ENCODE peak calls at places on chromosomes 6 and 20, in four cellular contexts. L is H9, R is neuronal stem cell, Z is IMR-90. W is an unnamed sample.

GRCh38 chr6:147738516-147739187 is 230.2 kb downstream of the SAMD5 start:
- DNase-seq in L (no peak), R (no peak), Z (peak; percentile 27), W (no peak)

GRCh38 chr20:8389381-8390368 is 257.6 kb downstream of the PLCB1 start:
- DNase-seq in L (no peak), R (no peak), Z (peak; percentile 59), W (peak; percentile 53)

GRCh38 chr20:22716824-22717351 is 132.5 kb upstream of the FOXA2 start:
- DNase-seq in L (no peak), R (no peak), Z (peak; percentile 7), W (peak; percentile 47)

GRCh38 chr6:106510090-106510970 is 119.0 kb downstream of the RTN4IP1 start:
- DNase-seq in L (peak; percentile 64), R (peak; percentile 31), Z (no peak), W (peak; percentile 57)

GRCh38 chr20:63626424-63627128 is at the start of gene GMEB2:
- DNase-seq in L (peak; percentile 76), R (no peak), Z (no peak), W (no peak)

GRCh38 chr6:150915868-150916267 is 50.4 kb downstream of the MTHFD1L start:
- DNase-seq in L (no peak), R (no peak), Z (no peak), W (peak; percentile 33)

GRCh38 chr20:19497064-19497463 is 261.0 kb upstream of the RIN2 start:
- DNase-seq in L (no peak), R (no peak), Z (peak; percentile 6), W (peak; percentile 18)

GRCh38 chr20:4740774-4741431 is 19.2 kb downstream of the PRND start:
- DNase-seq in L (peak; percentile 84), R (peak; percentile 64), Z (peak; percentile 38), W (peak; percentile 50)

DNA sequence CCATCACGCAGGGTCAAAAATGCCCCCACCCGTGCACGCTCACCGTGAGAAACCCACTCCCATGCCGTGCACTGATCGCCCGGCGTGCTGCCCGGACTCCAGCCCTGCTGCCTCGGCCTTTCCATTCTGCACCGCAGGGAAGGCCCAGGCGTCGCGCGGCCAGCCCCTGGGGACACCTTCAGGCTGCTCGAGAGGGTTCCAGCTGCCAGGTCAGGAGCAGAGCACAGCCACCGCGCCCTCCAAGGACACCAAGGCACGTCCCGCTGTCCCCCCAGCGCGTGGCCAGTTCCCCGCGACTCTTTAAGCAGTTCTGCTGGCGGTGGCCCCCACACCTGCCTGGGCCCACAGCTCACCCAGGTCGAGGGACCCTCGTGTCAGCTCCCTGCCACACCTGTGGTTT is 314.3 kb upstream of the QKI start:
- DNase-seq in L (no peak), R (no peak), Z (no peak), W (no peak)
- H2AK5ac ChIP-seq in L (no peak overlapping the region), R (peak overlapping the region; percentile 88), Z (no peak overlapping the region), W (no peak overlapping the region)

DNA sequence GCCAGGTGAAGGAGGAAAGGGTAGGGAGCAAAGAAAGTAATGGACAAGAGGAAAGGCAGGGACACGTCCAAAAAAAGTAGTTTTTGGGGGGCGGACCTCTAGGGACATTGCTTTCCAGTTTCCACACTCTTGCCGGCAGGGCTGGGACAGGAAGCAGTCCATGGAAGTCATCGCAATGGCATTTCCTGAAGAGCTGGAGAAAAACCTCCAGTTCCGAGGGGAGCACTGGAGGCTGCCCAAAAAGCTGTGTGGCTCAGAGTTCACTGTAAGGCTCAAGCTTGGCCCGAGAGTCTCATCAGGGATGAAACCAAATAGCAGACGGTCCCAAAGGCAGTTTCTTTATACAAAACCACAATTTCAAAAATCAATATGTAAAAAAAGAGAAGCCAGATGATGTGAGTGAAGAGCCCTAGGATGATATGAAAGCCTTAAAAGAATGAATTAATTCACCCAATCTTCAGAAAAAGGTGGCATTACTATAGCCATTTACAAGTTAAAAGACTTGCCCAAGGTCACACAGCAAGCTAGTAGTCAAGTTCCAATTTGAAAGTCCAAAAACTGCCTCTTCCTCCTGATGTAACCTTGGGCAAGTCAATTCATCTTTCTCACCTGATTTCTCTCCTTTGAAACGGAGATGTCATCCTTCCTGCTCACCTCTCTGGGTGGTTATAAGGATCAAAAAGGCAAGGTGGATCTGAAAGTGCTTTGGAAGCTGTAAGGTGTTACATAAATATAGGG is 9.2 kb downstream of the BCL2L1 start:
- DNase-seq in L (peak; percentile 56), R (no peak), Z (peak; percentile 91), W (peak; percentile 94)
- H3K4me1 ChIP-seq in L (peaks cover 15% of the 10 kb centered on the region), R (peaks cover 14% of the 10 kb centered on the region), Z (peaks cover 28% of the 10 kb centered on the region), W (peaks cover 45% of the 10 kb centered on the region)

DNA sequence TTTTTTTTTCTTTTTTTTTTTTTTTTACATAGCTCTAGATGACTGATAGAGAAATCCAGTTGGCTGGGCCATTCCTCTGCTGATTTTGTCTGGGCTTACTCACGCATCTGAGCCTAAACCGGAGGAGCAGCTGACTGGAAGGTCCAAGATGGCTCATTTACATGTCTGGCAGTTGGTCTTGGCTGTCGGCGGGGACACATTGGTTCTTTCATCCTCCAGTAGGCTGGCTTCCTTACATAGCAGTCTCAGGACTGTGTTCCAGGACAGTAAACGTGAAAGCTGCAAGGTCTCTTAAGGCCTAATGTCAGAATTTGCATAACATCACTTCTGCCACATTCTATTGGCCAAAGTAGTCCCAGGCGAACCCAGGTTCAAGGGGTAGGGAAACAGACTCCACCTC is 87.0 kb downstream of the CDH22 start:
- DNase-seq in L (no peak), R (no peak), Z (no peak), W (no peak)
- H2BK15ac ChIP-seq in L (no peak overlapping the region), R (no peak overlapping the region), Z (no peak overlapping the region), W (no peak overlapping the region)

GRCh38 chr6:129276986-129277385 is 394.0 kb downstream of the LAMA2 start:
- DNase-seq in L (no peak), R (no peak), Z (no peak), W (no peak)

GRCh38 chr6:129281173-129281796 is 398.3 kb downstream of the LAMA2 start:
- DNase-seq in L (no peak), R (no peak), Z (no peak), W (no peak)

GRCh38 chr6:129280719-129281118 is 397.8 kb downstream of the LAMA2 start:
- DNase-seq in L (no peak), R (no peak), Z (no peak), W (no peak)

GRCh38 chr6:129279343-129280104 is 396.6 kb downstream of the LAMA2 start:
- DNase-seq in L (no peak), R (no peak), Z (no peak), W (no peak)

GRCh38 chr6:129276461-129276860 is 393.5 kb downstream of the LAMA2 start:
- DNase-seq in L (no peak), R (no peak), Z (no peak), W (no peak)
- H2AK5ac ChIP-seq in L (no peak overlapping the region), R (no peak overlapping the region), Z (no peak overlapping the region), W (no peak overlapping the region)

GRCh38 chr6:35486005-35486925 is 10.6 kb downstream of the TEAD3 start:
- DNase-seq in L (peak; percentile 92), R (no peak), Z (no peak), W (peak; percentile 60)
- H3K4me1 ChIP-seq in L (peaks cover 13% of the 10 kb centered on the region), R (peaks cover 22% of the 10 kb centered on the region), Z (peaks cover 46% of the 10 kb centered on the region), W (peaks cover 71% of the 10 kb centered on the region)

DNA sequence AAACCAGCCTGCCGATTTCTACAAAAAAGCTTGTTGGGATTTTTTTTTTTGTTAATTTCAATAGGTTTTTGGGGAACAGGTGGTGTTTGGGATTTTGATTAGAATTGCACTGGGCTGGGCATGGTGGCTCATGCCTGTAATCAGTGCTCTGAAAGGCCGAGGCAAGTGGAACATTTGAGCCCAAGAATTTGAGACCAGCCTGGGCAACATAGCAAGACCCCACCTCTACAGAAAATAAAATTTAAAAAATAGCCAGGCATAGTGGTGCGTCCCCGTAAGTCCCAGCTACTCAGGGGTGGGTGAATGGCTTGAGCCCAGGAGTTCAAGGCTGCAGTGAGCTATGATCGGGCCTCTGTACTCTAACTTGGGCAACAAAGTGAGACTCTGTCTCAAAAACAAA is 40.5 kb upstream of the ASF1A start:
- DNase-seq in L (no peak), R (no peak), Z (no peak), W (no peak)
- H2BK15ac ChIP-seq in L (no peak overlapping the region), R (no peak overlapping the region), Z (no peak overlapping the region), W (no peak overlapping the region)

DNA sequence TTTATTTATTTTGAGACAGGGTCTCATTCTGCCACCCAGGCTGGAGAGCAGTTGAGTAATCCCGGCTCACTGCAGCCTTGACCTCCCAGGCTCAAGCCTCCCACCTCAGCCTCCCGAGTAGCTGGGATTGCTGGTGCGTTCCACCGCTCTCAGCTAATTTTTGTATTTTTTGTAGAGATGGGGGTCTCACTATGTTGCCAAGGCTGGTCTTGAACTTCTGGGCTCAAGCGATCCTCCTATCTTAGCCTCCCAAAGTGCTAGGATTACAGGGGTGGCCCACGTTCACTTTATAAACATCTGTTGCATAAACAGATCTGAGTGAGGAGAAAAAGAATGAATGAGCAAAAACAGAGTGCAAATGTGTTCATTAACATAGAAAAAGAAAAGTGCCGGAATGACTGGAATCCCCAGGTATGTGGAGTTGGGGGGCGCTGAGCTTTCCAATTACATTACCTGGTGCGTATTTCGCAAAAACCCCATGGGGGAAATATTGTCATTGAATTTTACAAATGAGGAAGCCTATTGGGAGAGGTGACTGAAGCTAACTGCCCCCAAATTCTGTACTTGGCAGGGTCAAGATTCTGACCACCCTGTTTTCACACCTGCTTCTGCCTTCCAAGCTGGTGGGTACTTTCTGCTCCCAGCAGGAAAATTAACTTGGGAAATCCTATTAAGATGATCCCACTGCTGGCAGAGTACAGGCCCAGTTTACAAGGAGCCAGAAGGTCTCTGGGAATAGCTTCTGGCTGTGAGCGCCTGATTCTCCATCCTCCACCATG is 207.7 kb upstream of the JARID2 start:
- DNase-seq in L (peak; percentile 63), R (no peak), Z (no peak), W (no peak)
- H2AK5ac ChIP-seq in L (no peak overlapping the region), R (no peak overlapping the region), Z (no peak overlapping the region), W (no peak overlapping the region)

DNA sequence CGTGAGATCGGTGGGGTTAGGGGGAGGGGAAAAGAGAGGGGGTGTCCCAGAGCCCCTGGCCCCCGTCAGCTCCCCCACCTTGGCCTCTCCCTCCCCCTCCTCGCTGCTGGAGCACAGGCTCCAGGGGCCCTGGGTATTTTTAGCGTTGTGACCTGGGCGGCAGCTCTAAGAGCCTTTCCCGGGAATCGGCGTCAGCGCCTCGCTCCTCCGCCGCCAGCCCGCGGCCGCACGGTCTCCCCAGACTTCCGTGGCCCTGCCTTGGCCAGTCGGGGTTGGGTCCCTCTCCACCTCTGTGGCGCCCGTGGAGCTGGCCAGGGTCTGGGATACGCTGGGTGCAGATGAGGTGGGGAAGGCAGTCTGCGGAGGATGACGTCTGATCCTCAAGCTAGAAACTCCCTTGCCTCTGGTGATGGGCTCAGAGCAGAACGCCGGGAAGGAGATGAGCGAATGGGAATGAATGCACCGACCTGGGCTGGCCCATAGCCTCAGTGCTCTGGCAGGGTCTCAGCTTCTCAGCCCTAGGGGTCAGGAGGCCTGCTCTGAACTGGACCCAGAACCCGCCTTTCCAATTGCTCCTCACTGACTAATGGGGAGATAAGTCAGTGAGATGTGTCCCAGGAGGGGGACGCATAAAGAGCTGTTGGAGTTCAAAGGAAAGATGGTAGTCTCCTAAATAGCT is 883 bp upstream of the DBNDD2 start:
- DNase-seq in L (peak; percentile 52), R (peak; percentile 15), Z (no peak), W (peak; percentile 67)
- H3K4me1 ChIP-seq in L (peaks cover 3% of the 10 kb centered on the region), R (peaks cover 9% of the 10 kb centered on the region), Z (peaks cover 4% of the 10 kb centered on the region), W (peaks cover 14% of the 10 kb centered on the region)

GRCh38 chr20:59221881-59222238 is 58.2 kb downstream of the ZNF831 start:
- DNase-seq in L (no peak), R (no peak), Z (no peak), W (no peak)
- H2BK15ac ChIP-seq in L (no peak overlapping the region), R (peak overlapping the region; percentile 56), Z (no peak overlapping the region), W (no peak overlapping the region)